ENCODE peak calls at places on chromosomes 1 and 21, in eight cellular contexts. L is MM.1S, M is bronchial epithelial cell, J is AG04449, Y is AG10803, Q is GM23338, R is fibroblast of pulmonary artery, P is hepatocyte. D is an unnamed sample.
A peak's percentile ranks its signal among the peaks of the same experiment; 100 is the strongest.

GRCh38 chr1:211825990-211826389 is 4.6 kb downstream of the LPGAT1 start:
- DNase-seq in L (no peak), M (peak; percentile 33), J (peak; percentile 45), Y (peak; percentile 79), Q (no peak), R (peak; percentile 62), P (no peak), D (no peak)

GRCh38 chr1:244651956-244652698 is 799 bp upstream of the DESI2 start:
- DNase-seq in L (no peak), M (no peak), J (no peak), Y (peak; percentile 4), Q (peak; percentile 44), R (peak; percentile 24), P (no peak), D (no peak)

GRCh38 chr1:165313906-165314305 is 42.6 kb downstream of the LMX1A start:
- DNase-seq in L (no peak), M (no peak), J (no peak), Y (no peak), Q (peak; percentile 8), R (no peak), P (no peak), D (no peak)

GRCh38 chr1:23216771-23217420 is 406 bp downstream of the HTR1D start:
- DNase-seq in L (no peak), M (no peak), J (no peak), Y (no peak), Q (peak; percentile 71), R (no peak), P (peak; percentile 54), D (no peak)

GRCh38 chr1:224623310-224623714 is 7.2 kb downstream of the CNIH3 start:
- DNase-seq in L (no peak), M (peak; percentile 36), J (no peak), Y (peak; percentile 68), Q (no peak), R (no peak), P (no peak), D (no peak)

GRCh38 chr1:246450485-246451251 is 56.4 kb downstream of the SMYD3 start:
- DNase-seq in L (peak; percentile 48), M (peak; percentile 53), J (no peak), Y (peak; percentile 27), Q (peak; percentile 56), R (peak; percentile 46), P (peak; percentile 13), D (no peak)

GRCh38 chr1:208154679-208155078 is 89.5 kb downstream of the PLXNA2 start:
- DNase-seq in L (no peak), M (peak; percentile 38), J (no peak), Y (no peak), Q (no peak), R (no peak), P (no peak), D (peak; percentile 61)

GRCh38 chr1:228335406-228336307 is 71.0 kb downstream of the TRIM11 start:
- DNase-seq in L (no peak), M (no peak), J (no peak), Y (no peak), Q (no peak), R (no peak), P (no peak), D (peak; percentile 5)

GRCh38 chr21:46307625-46308024 is 16.0 kb downstream of the C21orf58 start:
- DNase-seq in L (no peak), M (peak; percentile 67), J (no peak), Y (peak; percentile 76), Q (no peak), R (no peak), P (no peak), D (no peak)

GRCh38 chr1:37169241-37169640 is 134.9 kb upstream of the GRIK3 start:
- DNase-seq in L (no peak), M (no peak), J (no peak), Y (no peak), Q (no peak), R (no peak), P (no peak), D (no peak)

GRCh38 chr1:39567302-39567701 is 9.3 kb downstream of the PABPC4 start:
- DNase-seq in L (no peak), M (no peak), J (no peak), Y (no peak), Q (no peak), R (no peak), P (no peak), D (no peak)

GRCh38 chr1:248840946-248841345 is 2.9 kb downstream of the ZNF672 start:
- DNase-seq in L (no peak), M (no peak), J (no peak), Y (peak; percentile 28), Q (no peak), R (no peak), P (no peak), D (no peak)

GRCh38 chr1:36910281-36910725 is 124.0 kb downstream of the GRIK3 start:
- DNase-seq in L (no peak), M (no peak), J (no peak), Y (no peak), Q (no peak), R (no peak), P (no peak), D (no peak)

GRCh38 chr1:38489844-38490270 is 369.7 kb downstream of the RRAGC start:
- DNase-seq in L (peak; percentile 61), M (peak; percentile 20), J (no peak), Y (no peak), Q (peak; percentile 98), R (peak; percentile 10), P (peak; percentile 30), D (peak; percentile 28)

GRCh38 chr1:238191161-238191560 is 300.4 kb upstream of the ZP4 start:
- DNase-seq in L (no peak), M (no peak), J (no peak), Y (no peak), Q (no peak), R (no peak), P (no peak), D (no peak)

GRCh38 chr1:178625695-178626094 is 99.3 kb upstream of the RALGPS2 start:
- DNase-seq in L (no peak), M (no peak), J (no peak), Y (no peak), Q (no peak), R (no peak), P (peak; percentile 36), D (no peak)

GRCh38 chr21:32424674-32425073 is 12.2 kb downstream of the EVA1C start:
- DNase-seq in L (no peak), M (peak; percentile 32), J (no peak), Y (no peak), Q (no peak), R (no peak), P (no peak), D (no peak)

GRCh38 chr1:32335951-32336867 is at the start of gene MARCKSL1:
- DNase-seq in L (peak; percentile 74), M (peak; percentile 16), J (no peak), Y (peak; percentile 54), Q (peak; percentile 89), R (peak; percentile 73), P (peak; percentile 89), D (peak; percentile 91)

DNA sequence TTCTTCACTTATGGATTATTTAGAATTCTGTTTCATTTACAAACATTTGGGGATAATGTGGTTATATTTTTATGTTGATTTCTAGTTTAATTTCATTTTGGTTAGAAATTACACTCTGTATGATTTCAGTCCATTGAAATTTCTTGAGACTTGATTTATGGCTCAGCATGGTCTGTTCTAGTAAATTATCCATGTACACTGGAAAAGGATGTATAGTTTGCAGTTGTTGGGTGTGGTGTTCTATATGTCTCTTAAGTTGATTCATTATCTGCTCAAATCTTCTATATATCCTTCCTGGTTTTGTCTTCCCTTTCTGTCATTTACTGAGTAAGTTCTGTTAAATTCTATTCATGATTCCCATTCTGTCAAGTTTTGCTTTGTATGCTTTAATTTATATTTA is 52.3 kb downstream of the RAP1A start:
- DNase-seq in L (no peak), M (no peak), J (no peak), Y (no peak), Q (no peak), R (no peak), P (no peak), D (no peak)
- H3K4me3 ChIP-seq in L (no peak overlapping the region), M (no peak overlapping the region), J (no peak overlapping the region), Y (no peak overlapping the region), Q (no peak overlapping the region), R (no peak overlapping the region), P (no peak overlapping the region), D (no peak overlapping the region)

DNA sequence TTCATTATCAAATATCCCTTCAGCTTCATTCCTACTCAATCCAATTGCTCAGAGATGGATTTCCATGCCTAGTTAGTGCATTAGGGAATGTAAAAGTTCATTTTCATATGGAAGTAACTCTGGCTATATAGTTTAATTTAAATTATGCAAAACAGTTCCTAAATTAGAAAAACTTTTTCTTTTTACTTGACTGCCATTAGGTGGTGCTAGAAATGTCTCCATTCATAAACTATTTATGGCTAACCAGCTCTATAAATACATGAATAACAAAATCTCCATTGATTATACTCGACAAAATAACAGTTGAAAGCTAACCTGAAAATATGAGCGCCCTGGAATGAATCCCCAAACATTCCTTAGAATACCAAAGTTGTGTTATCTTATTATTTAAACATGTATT is 311.4 kb downstream of the USH2A start:
- DNase-seq in L (peak; percentile 24), M (no peak), J (no peak), Y (no peak), Q (no peak), R (peak; percentile 0), P (no peak), D (no peak)
- TF ChIP-seq CTCF in L (peak; percentile 32), M (no peak), J (no peak), Y (peak; percentile 25), Q (peak; percentile 32), R (peak; percentile 15), P (peak; percentile 45), D (no peak)

GRCh38 chr21:17818158-17819113 is 720 bp downstream of the C21orf91 start:
- DNase-seq in L (peak; percentile 56), M (peak; percentile 23), J (no peak), Y (peak; percentile 20), Q (peak; percentile 76), R (peak; percentile 49), P (peak; percentile 62), D (peak; percentile 66)

GRCh38 chr21:17819114-17819877 is at the start of gene C21orf91:
- DNase-seq in L (peak; percentile 83), M (peak; percentile 56), J (peak; percentile 19), Y (peak; percentile 90), Q (peak; percentile 82), R (peak; percentile 90), P (peak; percentile 93), D (peak; percentile 94)

GRCh38 chr21:17821121-17821520 is 2.0 kb upstream of the C21orf91 start:
- DNase-seq in L (no peak), M (no peak), J (no peak), Y (no peak), Q (no peak), R (no peak), P (no peak), D (no peak)

GRCh38 chr21:17823846-17824245 is 4.7 kb upstream of the C21orf91 start:
- DNase-seq in L (no peak), M (no peak), J (no peak), Y (no peak), Q (no peak), R (no peak), P (no peak), D (no peak)

DNA sequence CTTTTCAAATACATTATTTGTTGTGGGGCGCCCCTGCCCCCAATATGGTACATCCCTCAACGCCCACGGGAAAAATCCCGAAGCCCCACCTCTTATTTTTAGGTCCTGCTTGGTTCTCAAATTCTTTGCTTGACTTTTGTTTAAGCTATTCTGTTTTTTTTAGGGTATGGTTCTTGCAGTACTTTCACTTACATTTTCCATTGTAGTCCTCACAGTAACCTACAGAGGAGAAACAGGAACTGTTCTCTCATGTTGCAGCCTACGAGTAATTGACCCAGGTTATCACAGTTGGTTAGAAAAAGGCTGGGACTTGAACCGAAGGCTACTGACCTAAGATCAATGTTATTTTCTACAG is 699 bp upstream of the C21orf91 start:
- DNase-seq in L (peak; percentile 80), M (peak; percentile 38), J (no peak), Y (no peak), Q (peak; percentile 45), R (no peak), P (no peak), D (no peak)
- H3K4me3 ChIP-seq in L (peak overlapping the region; percentile 90), M (peak overlapping the region; percentile 81), J (peak overlapping the region; percentile 87), Y (peak overlapping the region; percentile 77), Q (peak overlapping the region; percentile 55), R (peak overlapping the region; percentile 80), P (peak overlapping the region; percentile 94), D (peak overlapping the region; percentile 96)

GRCh38 chr1:48680411-48681035 is 96.2 kb downstream of the BEND5 start:
- DNase-seq in L (peak; percentile 32), M (no peak), J (no peak), Y (no peak), Q (peak; percentile 72), R (no peak), P (no peak), D (no peak)
- TF ChIP-seq CTCF in L (no peak), M (peak; percentile 19), J (no peak), Y (no peak), Q (peak; percentile 52), R (no peak), P (no peak), D (no peak)

D was measured in mucosa of descending colon.